ENCODE peak calls at places on chromosomes 7 and 10, in eight cellular contexts. A is H9, L is IMR-90, M is A549, K is HCT116, C is neuronal stem cell, T is PC-3, J is PC-9. N is an unnamed sample.
A peak's percentile ranks its signal among the peaks of the same experiment; 100 is the strongest.

GRCh38 chr10:57023626-57024025 is 662.6 kb upstream of the ZWINT start:
- DNase-seq in K (no peak), A (no peak), L (no peak), T (no peak), C (no peak), M (no peak), J (no peak), N (no peak)

GRCh38 chr10:66882271-66882670 is 43.6 kb upstream of the LRRTM3 start:
- DNase-seq in K (no peak), A (no peak), M (no peak), C (no peak), J (no peak), L (no peak), T (no peak), N (no peak)

GRCh38 chr7:137923380-137923779 is 76.6 kb upstream of the DGKI start:
- DNase-seq in C (no peak), J (no peak), M (peak; percentile 55), T (peak; percentile 67), K (no peak), A (no peak), L (peak; percentile 93), N (no peak)

GRCh38 chr7:74412061-74412460 is 41.6 kb upstream of the GTF2IRD1 start:
- DNase-seq in K (no peak), A (no peak), J (no peak), M (no peak), C (no peak), T (no peak), L (no peak), N (no peak)

GRCh38 chr10:2994562-2994961 is 72.8 kb upstream of the PFKP start:
- DNase-seq in T (no peak), M (no peak), A (no peak), J (no peak), C (no peak), L (peak; percentile 51), K (no peak), N (no peak)

GRCh38 chr7:151141855-151142685 is 25.4 kb downstream of the GBX1 start:
- DNase-seq in C (no peak), A (peak; percentile 19), K (no peak), T (no peak), M (no peak), J (no peak), L (no peak), N (no peak)

GRCh38 chr10:21336476-21337170 is 188.9 kb downstream of the SKIDA1 start:
- DNase-seq in T (peak; percentile 94), M (peak; percentile 97), A (peak; percentile 74), L (peak; percentile 97), K (peak; percentile 84), C (peak; percentile 37), J (peak; percentile 81), N (no peak)

GRCh38 chr10:119203006-119203405 is 4.4 kb upstream of the GRK5 start:
- DNase-seq in M (no peak), T (peak; percentile 64), A (no peak), L (peak; percentile 84), K (no peak), C (no peak), J (no peak), N (no peak)

GRCh38 chr10:24383681-24384106 is 174.8 kb downstream of the KIAA1217 start:
- DNase-seq in J (peak; percentile 91), L (peak; percentile 98), A (peak; percentile 88), T (peak; percentile 93), K (peak; percentile 81), M (peak; percentile 84), C (no peak), N (no peak)

GRCh38 chr7:97871659-97872024 is 566 bp downstream of the ASNS start:
- DNase-seq in T (peak; percentile 6), A (peak; percentile 39), K (no peak), C (no peak), J (no peak), M (no peak), L (no peak), N (peak; percentile 55)

GRCh38 chr10:80152820-80153219 is 20.3 kb downstream of the PLAC9 start:
- DNase-seq in M (no peak), K (no peak), A (no peak), C (no peak), L (no peak), T (no peak), J (no peak), N (no peak)

GRCh38 chr7:116528008-116528789 is 3.4 kb downstream of the CAV1 start:
- DNase-seq in K (peak; percentile 54), C (no peak), J (peak; percentile 44), A (no peak), T (peak; percentile 85), L (peak; percentile 97), M (peak; percentile 64), N (no peak)
- H3K4me2 ChIP-seq in K (peak overlapping the region; percentile 99), C (no peak overlapping the region), J (peak overlapping the region; percentile 99), A (no peak overlapping the region), T (peak overlapping the region; percentile 98), L (peak overlapping the region; percentile 94), M (peak overlapping the region; percentile 98), N (no peak overlapping the region)

GRCh38 chr10:132506711-132507466 is 30.7 kb upstream of the INPP5A start:
- DNase-seq in M (no peak), J (no peak), A (peak; percentile 14), T (peak; percentile 11), K (no peak), C (no peak), L (peak; percentile 55), N (no peak)

GRCh38 chr10:132507956-132508490 is 29.6 kb upstream of the INPP5A start:
- DNase-seq in L (no peak), T (no peak), J (no peak), A (peak; percentile 14), K (no peak), M (no peak), C (no peak), N (no peak)

GRCh38 chr10:132509506-132510173 is 27.9 kb upstream of the INPP5A start:
- DNase-seq in J (no peak), T (no peak), M (no peak), L (no peak), A (peak; percentile 18), C (no peak), K (no peak), N (no peak)

GRCh38 chr10:132508497-132509443 is 28.8 kb upstream of the INPP5A start:
- DNase-seq in M (peak; percentile 22), C (no peak), L (no peak), T (no peak), A (peak; percentile 24), J (no peak), K (no peak), N (no peak)

GRCh38 chr10:132507467-132507955 is 30.1 kb upstream of the INPP5A start:
- DNase-seq in C (no peak), K (no peak), A (peak; percentile 13), J (no peak), M (no peak), T (no peak), L (no peak), N (no peak)
- H3K4me2 ChIP-seq in C (no peak overlapping the region), K (no peak overlapping the region), A (no peak overlapping the region), J (no peak overlapping the region), M (no peak overlapping the region), T (no peak overlapping the region), L (no peak overlapping the region), N (no peak overlapping the region)

DNA sequence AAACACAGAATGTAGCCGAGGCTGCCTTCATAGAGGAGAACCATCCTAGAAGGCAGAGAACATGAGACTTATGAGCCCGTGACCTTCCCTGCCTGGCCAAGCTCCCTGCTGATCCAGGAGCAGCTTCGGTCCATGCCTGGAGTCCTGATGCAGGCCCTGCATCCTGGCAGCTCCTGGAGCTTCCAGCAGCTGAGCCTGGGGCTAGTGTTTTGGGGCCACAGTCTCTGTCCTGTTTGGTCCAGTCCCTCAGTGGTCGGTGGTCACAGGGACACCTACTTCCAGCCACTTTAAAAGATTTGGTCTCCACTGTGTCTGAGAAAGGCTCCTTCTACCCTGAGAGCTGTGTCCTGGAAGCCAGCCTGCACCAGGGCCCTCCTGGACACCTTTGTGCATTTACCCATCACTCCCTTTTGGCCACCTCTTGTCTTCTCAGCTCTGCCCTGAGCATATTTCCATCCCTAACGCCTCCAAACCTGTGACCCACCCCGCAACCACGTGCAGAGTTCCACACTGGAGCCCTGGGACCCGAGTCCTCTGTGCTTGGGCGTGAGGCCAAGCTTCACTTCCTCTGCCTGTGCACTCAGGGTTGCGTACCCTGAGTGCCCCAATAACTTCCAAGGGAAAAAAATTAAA is 315.2 kb upstream of the ZNF32 start:
- DNase-seq in L (no peak), T (no peak), A (no peak), J (no peak), K (no peak), M (no peak), C (no peak), N (no peak)
- H3K4me2 ChIP-seq in L (no peak overlapping the region), T (no peak overlapping the region), A (no peak overlapping the region), J (no peak overlapping the region), K (no peak overlapping the region), M (no peak overlapping the region), C (no peak overlapping the region), N (no peak overlapping the region)

GRCh38 chr10:86481761-86482160 is 39.8 kb downstream of the WAPL start:
- DNase-seq in K (no peak), M (no peak), L (peak; percentile 4), C (no peak), A (no peak), T (no peak), J (no peak), N (no peak)
- H3K4me2 ChIP-seq in K (no peak overlapping the region), M (no peak overlapping the region), L (no peak overlapping the region), C (no peak overlapping the region), A (no peak overlapping the region), T (no peak overlapping the region), J (no peak overlapping the region), N (no peak overlapping the region)

GRCh38 chr7:147412109-147412508 is 1178.5 kb upstream of the C7orf33 start:
- DNase-seq in K (no peak), M (no peak), T (no peak), C (no peak), A (no peak), J (no peak), L (no peak), N (no peak)

GRCh38 chr7:147411011-147411614 is 1179.5 kb upstream of the C7orf33 start:
- DNase-seq in M (no peak), C (no peak), L (no peak), A (no peak), T (no peak), K (no peak), J (no peak), N (no peak)

GRCh38 chr7:147412782-147413186 is 1177.8 kb upstream of the C7orf33 start:
- DNase-seq in T (peak; percentile 89), C (no peak), K (no peak), M (peak; percentile 32), A (no peak), J (no peak), L (peak; percentile 91), N (no peak)

GRCh38 chr7:147415991-147416390 is 1174.6 kb upstream of the C7orf33 start:
- DNase-seq in A (no peak), J (no peak), T (peak; percentile 9), M (no peak), K (no peak), C (no peak), L (peak; percentile 35), N (no peak)

GRCh38 chr7:147413243-147413642 is 1177.3 kb upstream of the C7orf33 start:
- DNase-seq in C (no peak), T (peak; percentile 57), A (no peak), M (no peak), K (no peak), J (no peak), L (no peak), N (no peak)
- H3K4me2 ChIP-seq in C (no peak overlapping the region), T (peak overlapping the region; percentile 83), A (no peak overlapping the region), M (peak overlapping the region; percentile 52), K (no peak overlapping the region), J (no peak overlapping the region), L (peak overlapping the region; percentile 78), N (no peak overlapping the region)

N was measured in OCI-LY7.